ENCODE peak calls at places on chromosomes 13 and 19, in seven cellular contexts. I is AG04450, B is heart left ventricle, Y is progenitor cell of endocrine pancreas, F is GM06990, V is RWPE1, D is foreskin fibroblast. U is an unnamed sample.
A peak's percentile ranks its signal among the peaks of the same experiment; 100 is the strongest.

GRCh38 chr13:43293561-43293960 is 270.2 kb downstream of the DNAJC15 start:
- DNase-seq in D (no peak), I (no peak), Y (no peak), V (no peak), F (no peak), B (no peak), U (no peak)

GRCh38 chr19:35143231-35143715 is at the start of gene FXYD7:
- DNase-seq in B (peak; percentile 35), F (no peak), V (no peak), I (no peak), D (no peak), Y (no peak), U (no peak)

GRCh38 chr19:55519461-55520311 is 17.2 kb downstream of the SBK2 start:
- DNase-seq in D (peak; percentile 91), Y (no peak), F (no peak), V (peak; percentile 28), B (no peak), I (peak; percentile 71), U (no peak)

GRCh38 chr13:31208554-31209122 is 8.9 kb downstream of the B3GLCT start:
- DNase-seq in B (no peak), F (no peak), I (no peak), V (no peak), Y (no peak), D (no peak), U (no peak)

GRCh38 chr19:55158848-55159793 is 1.6 kb upstream of the TNNI3 start:
- DNase-seq in I (no peak), V (peak; percentile 71), F (no peak), B (peak; percentile 95), Y (no peak), D (peak; percentile 73), U (no peak)

GRCh38 chr19:33402421-33403220 is 29.1 kb downstream of the CEBPG start:
- DNase-seq in I (no peak), D (no peak), Y (no peak), B (peak; percentile 26), F (no peak), V (no peak), U (no peak)

GRCh38 chr13:90717451-90717936 is 630.0 kb upstream of the MIR17HG start:
- DNase-seq in V (peak; percentile 56), I (no peak), Y (no peak), D (peak; percentile 40), F (no peak), B (no peak), U (no peak)

GRCh38 chr19:34838248-34838647 is 65.2 kb upstream of the ZNF599 start:
- DNase-seq in B (no peak), F (no peak), V (peak; percentile 20), I (no peak), D (peak; percentile 2), Y (no peak), U (no peak)

GRCh38 chr13:30222253-30222652 is 85.1 kb downstream of the KATNAL1 start:
- DNase-seq in F (no peak), B (no peak), V (no peak), I (no peak), D (peak; percentile 11), Y (no peak), U (no peak)

DNA sequence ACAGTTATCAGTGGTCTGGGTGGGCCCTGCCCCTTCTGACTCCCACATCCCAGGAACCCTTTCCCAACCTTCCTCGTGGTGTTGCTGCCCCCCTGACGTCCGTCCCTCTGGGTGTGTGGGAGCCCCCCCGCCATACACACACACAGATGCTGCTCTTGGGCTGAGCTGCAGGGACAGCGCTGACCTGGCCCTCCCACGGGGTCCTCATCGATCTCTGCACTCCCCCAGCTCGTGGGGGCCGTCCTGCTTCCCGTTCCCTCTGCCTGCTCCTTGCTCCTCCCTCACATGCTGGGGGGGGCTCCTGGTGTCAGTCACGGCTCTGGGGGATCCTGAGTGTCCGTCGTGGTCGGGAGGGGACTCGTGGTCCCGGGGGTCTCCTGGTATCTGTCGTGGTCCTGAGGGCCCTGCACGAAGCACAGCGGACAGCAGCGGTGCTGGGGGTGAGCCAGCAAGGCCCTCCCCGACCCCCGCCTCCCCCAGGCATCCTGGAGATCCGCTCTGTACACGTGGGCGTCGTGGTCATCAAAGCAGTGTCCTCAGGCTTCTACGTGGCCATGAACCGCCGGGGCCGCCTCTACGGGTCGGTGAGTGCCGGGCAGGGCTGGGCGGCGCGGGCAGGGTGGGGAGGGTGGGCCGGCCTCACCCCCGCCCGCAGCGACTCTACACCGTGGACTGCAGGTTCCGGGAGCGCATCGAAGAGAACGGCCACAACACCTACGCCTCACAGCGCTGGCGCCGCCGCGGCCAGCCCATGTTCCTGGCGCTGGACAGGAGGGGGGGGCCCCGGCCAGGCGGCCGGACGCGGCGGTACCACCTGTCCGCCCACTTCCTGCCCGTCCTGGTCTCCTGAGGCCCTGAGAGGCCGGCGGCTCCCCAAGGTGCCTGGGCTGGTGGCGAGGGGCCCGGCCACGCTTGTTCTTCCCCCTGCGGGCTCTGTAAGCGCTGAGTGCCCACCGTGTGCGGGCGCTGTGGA is 3.4 kb downstream of the FGF22 start:
- DNase-seq in I (no peak), F (no peak), B (no peak), Y (no peak), D (no peak), V (no peak), U (no peak)
- TF ChIP-seq CTCF in I (no peak), F (no peak), B (no peak), Y (no peak), D (no peak), V (no peak), U (no peak)

DNA sequence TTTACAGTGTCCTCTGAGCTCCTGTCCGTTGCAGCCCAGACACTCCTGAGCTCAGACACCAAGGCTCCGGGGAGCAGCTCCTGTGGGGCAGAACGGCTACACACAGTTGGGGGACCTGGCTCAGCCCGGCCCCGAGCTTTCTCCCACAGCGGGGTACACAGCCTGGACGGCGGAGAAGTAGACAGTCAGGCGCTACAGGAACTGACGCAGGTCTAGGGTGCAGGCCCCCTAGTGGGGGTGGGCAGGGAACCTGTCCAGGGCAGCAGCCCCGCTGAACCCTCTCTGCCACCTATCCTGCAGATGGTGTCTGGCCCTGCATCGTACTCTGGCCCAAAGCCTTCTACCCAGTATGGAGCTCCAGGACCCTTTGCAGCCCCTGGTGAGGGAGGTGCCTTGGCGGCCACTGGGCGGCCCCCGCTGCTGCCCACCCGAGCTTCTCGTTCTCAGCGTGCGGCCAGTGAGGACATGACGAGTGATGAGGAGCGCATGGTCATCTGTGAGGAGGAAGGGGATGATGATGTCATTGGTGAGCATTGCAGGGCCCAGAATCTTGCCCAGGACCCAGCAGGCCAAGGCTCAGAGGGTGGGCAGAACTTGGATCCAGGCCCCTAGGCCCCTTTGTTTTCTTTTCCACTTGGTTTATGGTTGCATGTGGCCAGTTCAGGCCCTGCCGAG is 12.9 kb upstream of the PRR19 start:
- DNase-seq in I (no peak), Y (no peak), D (no peak), B (no peak), V (no peak), F (peak; percentile 4), U (no peak)
- TF ChIP-seq CTCF in I (no peak), Y (no peak), D (no peak), B (no peak), V (no peak), F (no peak), U (no peak)

GRCh38 chr19:47268028-47268427 is 6.7 kb upstream of the INAFM1 start:
- DNase-seq in B (no peak), Y (no peak), F (no peak), D (no peak), I (no peak), V (no peak), U (no peak)
- TF ChIP-seq CTCF in B (no peak), Y (no peak), F (no peak), D (no peak), I (no peak), V (no peak), U (no peak)

DNA sequence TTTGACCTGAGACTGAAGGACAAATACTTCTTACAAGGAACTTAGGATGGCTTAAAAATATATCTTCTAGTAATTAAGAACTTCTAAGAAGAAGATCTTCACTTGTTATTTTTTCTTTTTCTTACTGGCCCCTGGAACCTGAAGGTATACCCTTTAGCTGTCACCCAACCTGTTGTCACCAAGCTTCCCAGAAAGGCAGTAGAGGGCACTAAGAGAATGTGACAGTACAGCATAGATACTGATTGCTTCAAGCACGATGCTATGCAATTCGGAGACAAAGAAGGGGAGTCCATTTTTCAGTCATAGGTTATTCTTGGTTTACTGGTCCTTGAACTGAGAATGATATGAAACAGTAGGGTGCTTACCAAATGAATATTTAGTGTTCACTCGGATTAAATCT is 208.3 kb upstream of the PCDH9 start:
- DNase-seq in I (no peak), D (peak; percentile 2), Y (no peak), V (no peak), B (no peak), F (no peak), U (no peak)
- TF ChIP-seq CTCF in I (no peak), D (no peak), Y (no peak), V (no peak), B (no peak), F (no peak), U (no peak)